ENCODE peak calls at places on chromosome 13, in ten cellular contexts. One of them, this sample, is unnamed.

GRCh38 chr13:78881746-78882145 is 222.8 kb upstream of the OBI1 start:
- DNase-seq in C1 segment of cervical spinal cord: no peak
- DNase-seq in DMS53: peak; percentile 41
- DNase-seq in occipital lobe: no peak
- DNase-seq in NCI-H1417: peak; percentile 78
- DNase-seq in NCI-H1105: peak; percentile 79
- DNase-seq in stomach: no peak
- DNase-seq in Caki2: no peak
- DNase-seq in RWPE1: no peak
- DNase-seq in AG20443: no peak
- DNase-seq in this sample: peak; percentile 62

GRCh38 chr13:113670541-113670940 is 3.5 kb downstream of the GRK1 start:
- DNase-seq in C1 segment of cervical spinal cord: no peak
- DNase-seq in DMS53: no peak
- DNase-seq in occipital lobe: no peak
- DNase-seq in NCI-H1417: no peak
- DNase-seq in NCI-H1105: no peak
- DNase-seq in stomach: peak; percentile 17
- DNase-seq in Caki2: no peak
- DNase-seq in RWPE1: no peak
- DNase-seq in AG20443: no peak
- DNase-seq in this sample: no peak

GRCh38 chr13:41216160-41216559 is 21.8 kb upstream of the KBTBD7 start:
- DNase-seq in C1 segment of cervical spinal cord: no peak
- DNase-seq in DMS53: peak; percentile 28
- DNase-seq in occipital lobe: no peak
- DNase-seq in NCI-H1417: no peak
- DNase-seq in NCI-H1105: no peak
- DNase-seq in stomach: no peak
- DNase-seq in Caki2: no peak
- DNase-seq in RWPE1: no peak
- DNase-seq in AG20443: no peak
- DNase-seq in this sample: no peak

GRCh38 chr13:66578305-66578704 is 651.8 kb downstream of the PCDH9 start:
- DNase-seq in C1 segment of cervical spinal cord: no peak
- DNase-seq in DMS53: no peak
- DNase-seq in occipital lobe: no peak
- DNase-seq in NCI-H1417: no peak
- DNase-seq in NCI-H1105: no peak
- DNase-seq in stomach: no peak
- DNase-seq in Caki2: no peak
- DNase-seq in RWPE1: no peak
- DNase-seq in AG20443: no peak
- DNase-seq in this sample: peak; percentile 35

GRCh38 chr13:113805431-113806103 is 46.5 kb downstream of the TMEM255B start:
- DNase-seq in C1 segment of cervical spinal cord: no peak
- DNase-seq in DMS53: no peak
- DNase-seq in occipital lobe: no peak
- DNase-seq in NCI-H1417: no peak
- DNase-seq in NCI-H1105: no peak
- DNase-seq in stomach: no peak
- DNase-seq in Caki2: no peak
- DNase-seq in RWPE1: no peak
- DNase-seq in AG20443: no peak
- DNase-seq in this sample: no peak

GRCh38 chr13:21124853-21125252 is 51.5 kb downstream of the SKA3 start:
- DNase-seq in C1 segment of cervical spinal cord: no peak
- DNase-seq in DMS53: peak; percentile 96
- DNase-seq in occipital lobe: no peak
- DNase-seq in NCI-H1417: peak; percentile 48
- DNase-seq in NCI-H1105: peak; percentile 35
- DNase-seq in stomach: no peak
- DNase-seq in Caki2: peak; percentile 47
- DNase-seq in RWPE1: no peak
- DNase-seq in AG20443: peak; percentile 26
- DNase-seq in this sample: peak; percentile 95

GRCh38 chr13:48222358-48223015 is 10.5 kb upstream of the ITM2B start:
- DNase-seq in C1 segment of cervical spinal cord: no peak
- DNase-seq in DMS53: no peak
- DNase-seq in occipital lobe: no peak
- DNase-seq in NCI-H1417: no peak
- DNase-seq in NCI-H1105: no peak
- DNase-seq in stomach: no peak
- DNase-seq in Caki2: peak; percentile 33
- DNase-seq in RWPE1: no peak
- DNase-seq in AG20443: peak; percentile 45
- DNase-seq in this sample: no peak

GRCh38 chr13:75537401-75538365 is at the start of gene COMMD6:
- DNase-seq in C1 segment of cervical spinal cord: peak; percentile 80
- DNase-seq in DMS53: peak; percentile 85
- DNase-seq in occipital lobe: peak; percentile 63
- DNase-seq in NCI-H1417: peak; percentile 95
- DNase-seq in NCI-H1105: peak; percentile 80
- DNase-seq in stomach: peak; percentile 73
- DNase-seq in Caki2: peak; percentile 86
- DNase-seq in RWPE1: peak; percentile 92
- DNase-seq in AG20443: peak; percentile 93
- DNase-seq in this sample: peak; percentile 90

GRCh38 chr13:98632971-98633370 is 56.1 kb upstream of the STK24 start:
- DNase-seq in C1 segment of cervical spinal cord: no peak
- DNase-seq in DMS53: no peak
- DNase-seq in occipital lobe: no peak
- DNase-seq in NCI-H1417: no peak
- DNase-seq in NCI-H1105: no peak
- DNase-seq in stomach: no peak
- DNase-seq in Caki2: no peak
- DNase-seq in RWPE1: no peak
- DNase-seq in AG20443: no peak
- DNase-seq in this sample: no peak

GRCh38 chr13:23701646-23702045 is 131.4 kb downstream of the TNFRSF19 start:
- DNase-seq in C1 segment of cervical spinal cord: no peak
- DNase-seq in DMS53: no peak
- DNase-seq in occipital lobe: no peak
- DNase-seq in NCI-H1417: no peak
- DNase-seq in NCI-H1105: no peak
- DNase-seq in stomach: peak; percentile 35
- DNase-seq in Caki2: no peak
- DNase-seq in RWPE1: no peak
- DNase-seq in AG20443: peak; percentile 83
- DNase-seq in this sample: no peak

GRCh38 chr13:92097337-92097903 is 699.0 kb downstream of the GPC5 start:
- DNase-seq in C1 segment of cervical spinal cord: no peak
- DNase-seq in DMS53: no peak
- DNase-seq in occipital lobe: no peak
- DNase-seq in NCI-H1417: no peak
- DNase-seq in NCI-H1105: no peak
- DNase-seq in stomach: no peak
- DNase-seq in Caki2: no peak
- DNase-seq in RWPE1: no peak
- DNase-seq in AG20443: no peak
- DNase-seq in this sample: no peak

GRCh38 chr13:50685491-50685890 is 158.0 kb downstream of the DLEU7 start:
- DNase-seq in C1 segment of cervical spinal cord: peak; percentile 77
- DNase-seq in DMS53: no peak
- DNase-seq in occipital lobe: peak; percentile 63
- DNase-seq in NCI-H1417: peak; percentile 17
- DNase-seq in NCI-H1105: peak; percentile 76
- DNase-seq in stomach: peak; percentile 86
- DNase-seq in Caki2: no peak
- DNase-seq in RWPE1: no peak
- DNase-seq in AG20443: no peak
- DNase-seq in this sample: peak; percentile 88

GRCh38 chr13:67803118-67803517 is 573.0 kb upstream of the PCDH9 start:
- DNase-seq in C1 segment of cervical spinal cord: no peak
- DNase-seq in DMS53: no peak
- DNase-seq in occipital lobe: no peak
- DNase-seq in NCI-H1417: peak; percentile 7
- DNase-seq in NCI-H1105: no peak
- DNase-seq in stomach: no peak
- DNase-seq in Caki2: no peak
- DNase-seq in RWPE1: no peak
- DNase-seq in AG20443: no peak
- DNase-seq in this sample: peak; percentile 87

GRCh38 chr13:97878421-97879375 is 74.8 kb upstream of the IPO5 start:
- DNase-seq in C1 segment of cervical spinal cord: no peak
- DNase-seq in DMS53: peak; percentile 58
- DNase-seq in occipital lobe: no peak
- DNase-seq in NCI-H1417: peak; percentile 24
- DNase-seq in NCI-H1105: no peak
- DNase-seq in stomach: no peak
- DNase-seq in Caki2: peak; percentile 39
- DNase-seq in RWPE1: no peak
- DNase-seq in AG20443: no peak
- DNase-seq in this sample: peak; percentile 30

GRCh38 chr13:53151692-53152421 is 123.2 kb downstream of the OLFM4 start:
- DNase-seq in C1 segment of cervical spinal cord: peak; percentile 28
- DNase-seq in DMS53: peak; percentile 92
- DNase-seq in occipital lobe: no peak
- DNase-seq in NCI-H1417: peak; percentile 74
- DNase-seq in NCI-H1105: peak; percentile 41
- DNase-seq in stomach: peak; percentile 51
- DNase-seq in Caki2: peak; percentile 22
- DNase-seq in RWPE1: peak; percentile 3
- DNase-seq in AG20443: peak; percentile 26
- DNase-seq in this sample: peak; percentile 83

GRCh38 chr13:20264271-20265018 is 32.3 kb upstream of the GJB6 start:
- DNase-seq in C1 segment of cervical spinal cord: no peak
- DNase-seq in DMS53: no peak
- DNase-seq in occipital lobe: no peak
- DNase-seq in NCI-H1417: no peak
- DNase-seq in NCI-H1105: no peak
- DNase-seq in stomach: no peak
- DNase-seq in Caki2: no peak
- DNase-seq in RWPE1: no peak
- DNase-seq in AG20443: no peak
- DNase-seq in this sample: no peak

GRCh38 chr13:113951246-113951999 is 22.5 kb downstream of the C13orf46 start:
- DNase-seq in C1 segment of cervical spinal cord: peak; percentile 24
- DNase-seq in DMS53: peak; percentile 77
- DNase-seq in occipital lobe: no peak
- DNase-seq in NCI-H1417: no peak
- DNase-seq in NCI-H1105: no peak
- DNase-seq in stomach: peak; percentile 92
- DNase-seq in Caki2: no peak
- DNase-seq in RWPE1: peak; percentile 82
- DNase-seq in AG20443: peak; percentile 95
- DNase-seq in this sample: peak; percentile 53

GRCh38 chr13:51802601-51803000 is 1.4 kb downstream of the DHRS12 start:
- DNase-seq in C1 segment of cervical spinal cord: peak; percentile 41
- DNase-seq in DMS53: peak; percentile 41
- DNase-seq in occipital lobe: no peak
- DNase-seq in NCI-H1417: no peak
- DNase-seq in NCI-H1105: no peak
- DNase-seq in stomach: no peak
- DNase-seq in Caki2: no peak
- DNase-seq in RWPE1: no peak
- DNase-seq in AG20443: no peak
- DNase-seq in this sample: peak; percentile 38

GRCh38 chr13:27924529-27925141 is 4.8 kb downstream of the PDX1 start:
- DNase-seq in C1 segment of cervical spinal cord: no peak
- DNase-seq in DMS53: peak; percentile 53
- DNase-seq in occipital lobe: no peak
- DNase-seq in NCI-H1417: no peak
- DNase-seq in NCI-H1105: no peak
- DNase-seq in stomach: no peak
- DNase-seq in Caki2: no peak
- DNase-seq in RWPE1: no peak
- DNase-seq in AG20443: no peak
- DNase-seq in this sample: no peak

GRCh38 chr13:62781866-62782265 is 1366.2 kb upstream of the PCDH20 start:
- DNase-seq in C1 segment of cervical spinal cord: no peak
- DNase-seq in DMS53: no peak
- DNase-seq in occipital lobe: no peak
- DNase-seq in NCI-H1417: no peak
- DNase-seq in NCI-H1105: no peak
- DNase-seq in stomach: no peak
- DNase-seq in Caki2: peak; percentile 2
- DNase-seq in RWPE1: no peak
- DNase-seq in AG20443: no peak
- DNase-seq in this sample: no peak

GRCh38 chr13:32016631-32017030 is 14.9 kb upstream of the FRY start:
- DNase-seq in C1 segment of cervical spinal cord: no peak
- DNase-seq in DMS53: no peak
- DNase-seq in occipital lobe: no peak
- DNase-seq in NCI-H1417: no peak
- DNase-seq in NCI-H1105: no peak
- DNase-seq in stomach: no peak
- DNase-seq in Caki2: no peak
- DNase-seq in RWPE1: no peak
- DNase-seq in AG20443: peak; percentile 19
- DNase-seq in this sample: no peak

GRCh38 chr13:69776937-69777336 is 330.7 kb upstream of the ATXN8OS start:
- DNase-seq in C1 segment of cervical spinal cord: no peak
- DNase-seq in DMS53: no peak
- DNase-seq in occipital lobe: no peak
- DNase-seq in NCI-H1417: no peak
- DNase-seq in NCI-H1105: no peak
- DNase-seq in stomach: no peak
- DNase-seq in Caki2: no peak
- DNase-seq in RWPE1: no peak
- DNase-seq in AG20443: no peak
- DNase-seq in this sample: no peak

GRCh38 chr13:89061821-89062220 is 1390.7 kb downstream of the SLITRK5 start:
- DNase-seq in C1 segment of cervical spinal cord: no peak
- DNase-seq in DMS53: peak; percentile 91
- DNase-seq in occipital lobe: no peak
- DNase-seq in NCI-H1417: peak; percentile 57
- DNase-seq in NCI-H1105: no peak
- DNase-seq in stomach: no peak
- DNase-seq in Caki2: no peak
- DNase-seq in RWPE1: no peak
- DNase-seq in AG20443: no peak
- DNase-seq in this sample: peak; percentile 95

GRCh38 chr13:98487016-98487415 is 89.9 kb downstream of the STK24 start:
- DNase-seq in C1 segment of cervical spinal cord: no peak
- DNase-seq in DMS53: no peak
- DNase-seq in occipital lobe: no peak
- DNase-seq in NCI-H1417: no peak
- DNase-seq in NCI-H1105: no peak
- DNase-seq in stomach: no peak
- DNase-seq in Caki2: no peak
- DNase-seq in RWPE1: no peak
- DNase-seq in AG20443: no peak
- DNase-seq in this sample: no peak

GRCh38 chr13:113359556-113359955 is 4.4 kb downstream of the GRTP1 start:
- DNase-seq in C1 segment of cervical spinal cord: no peak
- DNase-seq in DMS53: no peak
- DNase-seq in occipital lobe: no peak
- DNase-seq in NCI-H1417: no peak
- DNase-seq in NCI-H1105: no peak
- DNase-seq in stomach: no peak
- DNase-seq in Caki2: no peak
- DNase-seq in RWPE1: no peak
- DNase-seq in AG20443: no peak
- DNase-seq in this sample: no peak

GRCh38 chr13:94009696-94010095 is 469.8 kb downstream of the DCT start:
- DNase-seq in C1 segment of cervical spinal cord: no peak
- DNase-seq in DMS53: no peak
- DNase-seq in occipital lobe: no peak
- DNase-seq in NCI-H1417: no peak
- DNase-seq in NCI-H1105: no peak
- DNase-seq in stomach: no peak
- DNase-seq in Caki2: no peak
- DNase-seq in RWPE1: no peak
- DNase-seq in AG20443: peak; percentile 49
- DNase-seq in this sample: peak; percentile 42

GRCh38 chr13:45783346-45784043 is 68.1 kb downstream of the SIAH3 start:
- DNase-seq in C1 segment of cervical spinal cord: no peak
- DNase-seq in DMS53: no peak
- DNase-seq in occipital lobe: no peak
- DNase-seq in NCI-H1417: no peak
- DNase-seq in NCI-H1105: no peak
- DNase-seq in stomach: no peak
- DNase-seq in Caki2: no peak
- DNase-seq in RWPE1: no peak
- DNase-seq in AG20443: no peak
- DNase-seq in this sample: no peak

GRCh38 chr13:90047600-90047999 is 1299.9 kb upstream of the MIR17HG start:
- DNase-seq in C1 segment of cervical spinal cord: no peak
- DNase-seq in DMS53: no peak
- DNase-seq in occipital lobe: no peak
- DNase-seq in NCI-H1417: no peak
- DNase-seq in NCI-H1105: no peak
- DNase-seq in stomach: no peak
- DNase-seq in Caki2: no peak
- DNase-seq in RWPE1: no peak
- DNase-seq in AG20443: no peak
- DNase-seq in this sample: no peak

This sample was measured in NCI-H69.